ENCODE peak calls at places on chromosomes 6 and 20, in ten cellular contexts. U is bronchial epithelial cell, Y is esophagus squamous epithelium, X is GM10248, G is transverse colon, R is kidney, I is fibroblast of lung, S is ascending aorta, Z is AG09309, P is pancreas. D is an unnamed sample.

GRCh38 chr20:311603-312002 is 13.7 kb upstream of the SOX12 start:
- DNase-seq in U (no peak), Y (no peak), X (no peak), G (no peak), R (no peak), I (no peak), S (no peak), Z (no peak), P (no peak), D (no peak)

GRCh38 chr6:20198156-20198555 is 14.1 kb downstream of the MBOAT1 start:
- DNase-seq in U (no peak), Y (no peak), X (no peak), G (no peak), R (no peak), I (no peak), S (no peak), Z (no peak), P (no peak), D (no peak)

GRCh38 chr20:18056174-18057105 is 1.3 kb downstream of the OVOL2 start:
- DNase-seq in U (no peak), Y (no peak), X (peak; percentile 34), G (peak; percentile 81), R (peak; percentile 81), I (peak; percentile 8), S (peak; percentile 52), Z (no peak), P (peak; percentile 55), D (no peak)

GRCh38 chr6:169208011-169208410 is 45.6 kb downstream of the THBS2 start:
- DNase-seq in U (no peak), Y (no peak), X (no peak), G (no peak), R (no peak), I (no peak), S (no peak), Z (no peak), P (no peak), D (no peak)

GRCh38 chr6:70956191-70956450 is 739 bp downstream of the B3GAT2 start:
- DNase-seq in U (no peak), Y (no peak), X (peak; percentile 13), G (no peak), R (no peak), I (no peak), S (no peak), Z (no peak), P (no peak), D (no peak)

GRCh38 chr20:15475483-15475882 is 1097.8 kb downstream of the KIF16B start:
- DNase-seq in U (peak; percentile 20), Y (no peak), X (no peak), G (peak; percentile 35), R (peak; percentile 70), I (no peak), S (no peak), Z (no peak), P (peak; percentile 18), D (peak; percentile 10)

GRCh38 chr20:16821211-16822089 is 73.3 kb downstream of the OTOR start:
- DNase-seq in U (peak; percentile 47), Y (no peak), X (peak; percentile 38), G (peak; percentile 9), R (no peak), I (peak; percentile 48), S (no peak), Z (no peak), P (no peak), D (no peak)

GRCh38 chr20:25314497-25315417 is 66.9 kb downstream of the PYGB start:
- DNase-seq in U (no peak), Y (no peak), X (no peak), G (peak; percentile 3), R (peak; percentile 49), I (no peak), S (peak; percentile 56), Z (no peak), P (no peak), D (peak; percentile 10)

GRCh38 chr6:136647363-136647763 is 97.1 kb upstream of the MAP7 start:
- DNase-seq in U (peak; percentile 66), Y (no peak), X (peak; percentile 35), G (no peak), R (no peak), I (peak; percentile 90), S (peak; percentile 80), Z (no peak), P (no peak), D (no peak)

GRCh38 chr20:3173582-3174441 is 463 bp upstream of the LZTS3 start:
- DNase-seq in U (peak; percentile 51), Y (no peak), X (peak; percentile 97), G (peak; percentile 93), R (peak; percentile 95), I (peak; percentile 68), S (peak; percentile 93), Z (no peak), P (peak; percentile 96), D (peak; percentile 80)
- TF ChIP-seq CTCF in U (peak; percentile 40), Y (no peak), X (no peak), G (peak; percentile 46), R (no peak), I (no peak), S (peak; percentile 23), Z (no peak), P (no peak), D (peak; percentile 12)

DNA sequence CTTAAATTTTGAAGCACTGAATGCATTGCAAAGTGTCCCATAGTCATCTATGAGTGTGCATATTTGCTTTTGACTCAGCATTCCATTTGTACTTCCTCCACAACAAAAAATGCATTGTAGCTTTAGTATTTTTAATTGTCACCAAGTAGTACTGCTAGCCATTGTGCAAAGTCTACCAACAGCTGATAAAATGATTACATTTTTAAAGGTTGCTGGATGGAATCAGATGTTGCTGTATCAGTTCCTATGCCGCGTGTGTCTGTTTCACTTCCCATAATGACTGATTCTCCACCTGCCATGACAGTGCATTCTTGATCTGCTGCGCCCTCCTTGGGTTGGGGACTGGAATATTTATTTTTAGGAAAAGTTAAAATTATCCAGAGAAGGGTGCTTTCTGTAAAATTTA is 41.2 kb downstream of the SLX4IP start:
- DNase-seq in U (peak; percentile 18), Y (no peak), X (peak; percentile 51), G (no peak), R (no peak), I (no peak), S (no peak), Z (no peak), P (no peak), D (no peak)
- TF ChIP-seq CTCF in U (no peak), Y (no peak), X (peak; percentile 51), G (no peak), R (no peak), I (no peak), S (no peak), Z (no peak), P (no peak), D (no peak)

GRCh38 chr20:63218701-63219446 is 2.9 kb upstream of the YTHDF1 start:
- DNase-seq in U (no peak), Y (no peak), X (no peak), G (no peak), R (peak; percentile 57), I (no peak), S (no peak), Z (no peak), P (no peak), D (no peak)

GRCh38 chr20:63217706-63218105 is 1.8 kb upstream of the YTHDF1 start:
- DNase-seq in U (no peak), Y (no peak), X (no peak), G (no peak), R (peak; percentile 70), I (no peak), S (no peak), Z (no peak), P (no peak), D (no peak)

GRCh38 chr20:63215101-63216040 is 560 bp downstream of the YTHDF1 start:
- DNase-seq in U (peak; percentile 26), Y (no peak), X (peak; percentile 56), G (peak; percentile 23), R (peak; percentile 87), I (peak; percentile 64), S (no peak), Z (no peak), P (no peak), D (no peak)

GRCh38 chr20:63216041-63216848 is at the start of gene YTHDF1:
- DNase-seq in U (peak; percentile 79), Y (peak; percentile 74), X (peak; percentile 100), G (peak; percentile 98), R (peak; percentile 99), I (peak; percentile 92), S (peak; percentile 97), Z (peak; percentile 50), P (peak; percentile 98), D (peak; percentile 91)

GRCh38 chr20:63216849-63217471 is 1.0 kb upstream of the YTHDF1 start:
- DNase-seq in U (no peak), Y (no peak), X (no peak), G (no peak), R (peak; percentile 77), I (no peak), S (no peak), Z (no peak), P (no peak), D (no peak)
- TF ChIP-seq CTCF in U (no peak), Y (no peak), X (no peak), G (no peak), R (no peak), I (no peak), S (no peak), Z (no peak), P (no peak), D (no peak)

GRCh38 chr6:57019434-57019833 is 27.1 kb upstream of the KIAA1586 start:
- DNase-seq in U (no peak), Y (no peak), X (no peak), G (no peak), R (no peak), I (no peak), S (no peak), Z (no peak), P (no peak), D (no peak)

GRCh38 chr6:57024321-57024720 is 22.2 kb upstream of the KIAA1586 start:
- DNase-seq in U (no peak), Y (no peak), X (no peak), G (no peak), R (no peak), I (no peak), S (no peak), Z (no peak), P (no peak), D (no peak)

GRCh38 chr6:57024775-57025174 is 21.7 kb upstream of the KIAA1586 start:
- DNase-seq in U (no peak), Y (no peak), X (no peak), G (no peak), R (no peak), I (no peak), S (no peak), Z (no peak), P (no peak), D (no peak)

GRCh38 chr6:57017069-57017468 is 29.4 kb upstream of the KIAA1586 start:
- DNase-seq in U (no peak), Y (no peak), X (no peak), G (no peak), R (no peak), I (peak; percentile 31), S (no peak), Z (no peak), P (no peak), D (no peak)

GRCh38 chr6:57021086-57021720 is 25.3 kb upstream of the KIAA1586 start:
- DNase-seq in U (peak; percentile 70), Y (no peak), X (peak; percentile 61), G (no peak), R (no peak), I (peak; percentile 73), S (no peak), Z (peak; percentile 20), P (no peak), D (no peak)
- TF ChIP-seq CTCF in U (peak; percentile 25), Y (peak; percentile 56), X (peak; percentile 49), G (peak; percentile 58), R (peak; percentile 37), I (peak; percentile 40), S (peak; percentile 41), Z (peak; percentile 42), P (peak; percentile 18), D (peak; percentile 39)

D was measured in tibial nerve.